ENCODE peak calls at places on chromosomes 6 and 20, in seven cellular contexts. K, B, T, W, D, P and F are unnamed samples.
A peak's percentile ranks its signal among the peaks of the same experiment; 100 is the strongest.

GRCh38 chr6:132132911-132133639 is 181.9 kb upstream of the CCN2 start:
- DNase-seq in K (peak; percentile 68), B (peak; percentile 9), T (peak; percentile 65), W (no peak), D (no peak), P (no peak), F (no peak)

GRCh38 chr6:161273356-161273751 is 507 bp downstream of the AGPAT4 start:
- DNase-seq in K (peak; percentile 66), B (no peak), T (peak; percentile 70), W (no peak), D (no peak), P (no peak), F (no peak)

GRCh38 chr20:44650777-44651493 is 564 bp downstream of the ADA start:
- DNase-seq in K (no peak), B (no peak), T (no peak), W (no peak), D (no peak), P (no peak), F (no peak)

GRCh38 chr20:50868509-50869495 is 62.4 kb downstream of the ADNP start:
- DNase-seq in K (no peak), B (no peak), T (peak; percentile 52), W (no peak), D (no peak), P (no peak), F (no peak)

GRCh38 chr20:47293524-47294157 is 62.9 kb downstream of the ZMYND8 start:
- DNase-seq in K (no peak), B (no peak), T (no peak), W (peak; percentile 21), D (no peak), P (no peak), F (no peak)

GRCh38 chr20:46573788-46574581 is 23.5 kb upstream of the OCSTAMP start:
- DNase-seq in K (no peak), B (no peak), T (no peak), W (no peak), D (no peak), P (no peak), F (no peak)

GRCh38 chr6:147674093-147674492 is 165.6 kb downstream of the SAMD5 start:
- DNase-seq in K (no peak), B (no peak), T (no peak), W (no peak), D (no peak), P (no peak), F (no peak)

GRCh38 chr6:110589865-110590513 is 113.6 kb upstream of the SLC22A16 start:
- DNase-seq in K (no peak), B (no peak), T (no peak), W (no peak), D (no peak), P (no peak), F (no peak)

GRCh38 chr6:137813308-137813707 is 53.8 kb upstream of the TNFAIP3 start:
- DNase-seq in K (no peak), B (no peak), T (no peak), W (no peak), D (no peak), P (no peak), F (no peak)
- H3K4me3 ChIP-seq in K (no peak overlapping the region), B (no peak overlapping the region), T (no peak overlapping the region), W (no peak overlapping the region), D (no peak overlapping the region), P (no peak overlapping the region), F (no peak overlapping the region)

GRCh38 chr20:8310618-8311017 is 178.6 kb downstream of the PLCB1 start:
- DNase-seq in K (no peak), B (no peak), T (no peak), W (no peak), D (no peak), P (no peak), F (no peak)

GRCh38 chr20:8309638-8310037 is 177.6 kb downstream of the PLCB1 start:
- DNase-seq in K (peak; percentile 24), B (peak; percentile 22), T (peak; percentile 55), W (no peak), D (no peak), P (no peak), F (no peak)

GRCh38 chr20:8315639-8316573 is 183.8 kb downstream of the PLCB1 start:
- DNase-seq in K (no peak), B (no peak), T (no peak), W (no peak), D (no peak), P (no peak), F (no peak)

GRCh38 chr20:8313073-8313472 is 181.0 kb downstream of the PLCB1 start:
- DNase-seq in K (no peak), B (no peak), T (no peak), W (no peak), D (no peak), P (no peak), F (no peak)
- H3K4me3 ChIP-seq in K (no peak overlapping the region), B (no peak overlapping the region), T (no peak overlapping the region), W (no peak overlapping the region), D (no peak overlapping the region), P (no peak overlapping the region), F (no peak overlapping the region)

GRCh38 chr6:90421656-90422055 is 125.0 kb upstream of the BACH2 start:
- DNase-seq in K (no peak), B (no peak), T (no peak), W (no peak), D (no peak), P (no peak), F (no peak)
- H3K4me3 ChIP-seq in K (no peak overlapping the region), B (no peak overlapping the region), T (no peak overlapping the region), W (no peak overlapping the region), D (no peak overlapping the region), P (no peak overlapping the region), F (no peak overlapping the region)

GRCh38 chr6:53691667-53692133 is 26.1 kb upstream of the KLHL31 start:
- DNase-seq in K (peak; percentile 3), B (no peak), T (no peak), W (no peak), D (no peak), P (no peak), F (no peak)
- H3K4me3 ChIP-seq in K (no peak overlapping the region), B (no peak overlapping the region), T (no peak overlapping the region), W (no peak overlapping the region), D (no peak overlapping the region), P (no peak overlapping the region), F (no peak overlapping the region)

GRCh38 chr6:109484161-109484560 is 1.1 kb upstream of the ZBTB24 start:
- DNase-seq in K (no peak), B (no peak), T (no peak), W (no peak), D (no peak), P (no peak), F (no peak)
- H3K4me3 ChIP-seq in K (no peak overlapping the region), B (no peak overlapping the region), T (no peak overlapping the region), W (peak overlapping the region; percentile 99), D (no peak overlapping the region), P (no peak overlapping the region), F (no peak overlapping the region)

DNA sequence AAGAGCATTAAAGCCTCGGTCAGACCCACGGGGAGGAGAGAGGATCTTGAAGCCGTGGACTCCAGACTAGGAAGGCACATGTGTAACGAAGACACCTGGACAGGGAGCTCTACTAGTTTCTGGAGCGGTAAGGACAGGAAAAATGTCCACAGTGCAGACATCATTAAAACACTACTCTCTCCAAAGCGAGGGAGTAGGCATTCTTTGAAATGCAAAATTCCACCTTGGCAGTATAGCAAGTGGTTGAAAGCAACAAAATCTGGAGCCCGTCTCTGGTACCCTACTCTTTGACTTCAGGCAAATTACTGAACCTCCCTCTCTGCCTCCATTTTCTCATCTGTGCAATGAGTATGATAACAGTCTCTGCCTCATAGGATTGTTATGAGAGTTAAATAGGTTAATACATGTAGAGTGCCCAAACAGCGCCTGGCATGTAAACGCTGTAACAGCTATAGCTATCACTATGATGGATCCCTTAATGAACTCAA is 408 bp upstream of the CRIP3 start:
- DNase-seq in K (no peak), B (no peak), T (no peak), W (no peak), D (no peak), P (no peak), F (no peak)
- H3K4me3 ChIP-seq in K (no peak overlapping the region), B (peak overlapping the region; percentile 54), T (no peak overlapping the region), W (peak overlapping the region; percentile 36), D (peak overlapping the region; percentile 74), P (no peak overlapping the region), F (peak overlapping the region; percentile 69)

GRCh38 chr6:108566406-108566805 is 5.7 kb downstream of the FOXO3 start:
- DNase-seq in K (no peak), B (no peak), T (no peak), W (no peak), D (no peak), P (no peak), F (no peak)

GRCh38 chr6:108564178-108564577 is 3.5 kb downstream of the FOXO3 start:
- DNase-seq in K (peak; percentile 79), B (no peak), T (peak; percentile 85), W (no peak), D (no peak), P (no peak), F (no peak)

GRCh38 chr6:108568101-108568500 is 7.4 kb downstream of the FOXO3 start:
- DNase-seq in K (no peak), B (no peak), T (no peak), W (no peak), D (no peak), P (no peak), F (no peak)

GRCh38 chr6:108565091-108565766 is 4.5 kb downstream of the FOXO3 start:
- DNase-seq in K (no peak), B (no peak), T (no peak), W (no peak), D (no peak), P (no peak), F (no peak)

DNA sequence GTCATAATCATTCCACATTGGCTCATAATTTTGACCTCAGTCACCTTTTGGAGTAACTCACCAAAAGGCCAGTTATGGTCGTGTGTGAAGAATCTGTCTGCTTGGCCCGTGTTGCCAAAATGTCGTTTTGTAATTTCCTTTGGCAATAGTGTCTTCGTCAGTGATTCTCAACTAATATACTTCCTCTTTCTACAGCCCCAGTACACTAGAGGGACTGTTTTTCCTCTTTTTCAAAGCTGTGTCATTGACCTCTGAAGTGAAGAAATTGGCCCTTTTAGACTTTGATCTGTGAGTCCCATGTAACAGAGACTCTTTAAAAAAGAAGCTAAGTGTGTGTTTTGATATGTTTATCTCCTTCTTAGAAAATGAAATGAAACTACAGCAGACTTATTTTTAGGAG is 5.2 kb downstream of the FOXO3 start:
- DNase-seq in K (peak; percentile 91), B (no peak), T (peak; percentile 75), W (peak; percentile 78), D (no peak), P (no peak), F (no peak)
- H3K4me3 ChIP-seq in K (peak overlapping the region; percentile 96), B (no peak overlapping the region), T (no peak overlapping the region), W (peak overlapping the region; percentile 86), D (no peak overlapping the region), P (no peak overlapping the region), F (no peak overlapping the region)

DNA sequence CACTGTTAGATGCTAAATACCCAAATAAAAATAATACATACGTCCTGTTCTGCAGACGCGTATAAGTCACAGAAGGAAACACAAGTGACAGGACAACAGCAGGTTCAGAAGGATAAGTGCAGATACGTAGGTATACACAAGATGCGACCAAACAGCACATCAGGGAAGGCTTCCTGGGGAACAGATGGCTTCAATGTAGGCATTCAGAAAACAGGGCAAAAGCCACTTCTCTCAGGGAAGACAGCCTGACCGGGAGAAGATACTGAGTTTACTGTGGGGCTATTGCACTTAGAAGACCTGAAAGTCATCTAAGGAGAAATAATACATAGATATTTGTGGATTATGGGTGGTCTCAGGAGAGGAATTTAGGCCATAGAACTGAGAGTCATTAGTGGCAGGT is 1.9 kb downstream of the HLA-DPA1 start:
- DNase-seq in K (no peak), B (no peak), T (no peak), W (no peak), D (no peak), P (no peak), F (no peak)
- H3K4me3 ChIP-seq in K (no peak overlapping the region), B (no peak overlapping the region), T (no peak overlapping the region), W (peak overlapping the region; percentile 33), D (no peak overlapping the region), P (no peak overlapping the region), F (no peak overlapping the region)